ENCODE peak calls at places on chromosomes 5 and 9, in five cellular contexts. One of them, this sample, is unnamed.

GRCh38 chr5:84287964-84288363 is 96.7 kb downstream of the EDIL3 start:
- DNase-seq in stomach: no peak
- DNase-seq in lung: no peak
- DNase-seq in lower lobe of right lung: no peak
- DNase-seq in cardiac fibroblast: peak
- DNase-seq in this sample: peak

GRCh38 chr5:174446988-174447387 is 277.4 kb upstream of the MSX2 start:
- DNase-seq in stomach: no peak
- DNase-seq in lung: no peak
- DNase-seq in lower lobe of right lung: no peak
- DNase-seq in cardiac fibroblast: no peak
- DNase-seq in this sample: no peak

GRCh38 chr5:104024538-104024937 is 461.9 kb upstream of the NUDT12 start:
- DNase-seq in stomach: no peak
- DNase-seq in lung: no peak
- DNase-seq in lower lobe of right lung: no peak
- DNase-seq in cardiac fibroblast: no peak
- DNase-seq in this sample: no peak

GRCh38 chr9:34675048-34675714 is 12.7 kb upstream of the CCL27 start:
- DNase-seq in stomach: peak
- DNase-seq in lung: peak
- DNase-seq in lower lobe of right lung: peak
- DNase-seq in cardiac fibroblast: peak
- DNase-seq in this sample: no peak

GRCh38 chr9:128558431-128559310 is 6.3 kb downstream of the SPTAN1 start:
- DNase-seq in stomach: peak
- DNase-seq in lung: peak
- DNase-seq in lower lobe of right lung: peak
- DNase-seq in cardiac fibroblast: peak
- DNase-seq in this sample: peak

GRCh38 chr9:126934441-126934840 is 19.9 kb downstream of the RALGPS1 start:
- DNase-seq in stomach: no peak
- DNase-seq in lung: no peak
- DNase-seq in lower lobe of right lung: no peak
- DNase-seq in cardiac fibroblast: no peak
- DNase-seq in this sample: no peak

GRCh38 chr9:128715436-128715750 is 8.5 kb downstream of the ZDHHC12 start:
- DNase-seq in stomach: no peak
- DNase-seq in lung: no peak
- DNase-seq in lower lobe of right lung: peak
- DNase-seq in cardiac fibroblast: no peak
- DNase-seq in this sample: no peak

GRCh38 chr9:119667163-119667562 is 297.9 kb upstream of the BRINP1 start:
- DNase-seq in stomach: no peak
- DNase-seq in lung: no peak
- DNase-seq in lower lobe of right lung: no peak
- DNase-seq in cardiac fibroblast: no peak
- DNase-seq in this sample: no peak

GRCh38 chr5:56543431-56544385 is 271.6 kb upstream of the MAP3K1 start:
- DNase-seq in stomach: no peak
- DNase-seq in lung: no peak
- DNase-seq in lower lobe of right lung: no peak
- DNase-seq in cardiac fibroblast: no peak
- DNase-seq in this sample: no peak

GRCh38 chr5:72611111-72611724 is 104.0 kb upstream of the ZNF366 start:
- DNase-seq in stomach: peak
- DNase-seq in lung: peak
- DNase-seq in lower lobe of right lung: peak
- DNase-seq in cardiac fibroblast: peak
- DNase-seq in this sample: no peak

GRCh38 chr5:175889910-175890684 is 18.7 kb downstream of the CPLX2 start:
- DNase-seq in stomach: peak
- DNase-seq in lung: no peak
- DNase-seq in lower lobe of right lung: no peak
- DNase-seq in cardiac fibroblast: no peak
- DNase-seq in this sample: no peak

GRCh38 chr9:129032541-129033159 is 3.8 kb upstream of the MIGA2 start:
- DNase-seq in stomach: no peak
- DNase-seq in lung: no peak
- DNase-seq in lower lobe of right lung: no peak
- DNase-seq in cardiac fibroblast: no peak
- DNase-seq in this sample: no peak

GRCh38 chr9:100346836-100347235 is 5.9 kb downstream of the TEX10 start:
- DNase-seq in stomach: no peak
- DNase-seq in lung: no peak
- DNase-seq in lower lobe of right lung: no peak
- DNase-seq in cardiac fibroblast: peak
- DNase-seq in this sample: peak

GRCh38 chr9:7368410-7369292 is 430.9 kb downstream of the DMAC1 start:
- DNase-seq in stomach: no peak
- DNase-seq in lung: no peak
- DNase-seq in lower lobe of right lung: no peak
- DNase-seq in cardiac fibroblast: peak
- DNase-seq in this sample: peak

GRCh38 chr5:150457112-150457511 is 7.6 kb upstream of the RPS14 start:
- DNase-seq in stomach: no peak
- DNase-seq in lung: no peak
- DNase-seq in lower lobe of right lung: no peak
- DNase-seq in cardiac fibroblast: no peak
- DNase-seq in this sample: no peak

GRCh38 chr5:150457562-150458240 is 8.2 kb upstream of the RPS14 start:
- DNase-seq in stomach: no peak
- DNase-seq in lung: no peak
- DNase-seq in lower lobe of right lung: no peak
- DNase-seq in cardiac fibroblast: no peak
- DNase-seq in this sample: no peak

GRCh38 chr5:150461231-150461630 is 11.7 kb upstream of the RPS14 start:
- DNase-seq in stomach: no peak
- DNase-seq in lung: no peak
- DNase-seq in lower lobe of right lung: peak
- DNase-seq in cardiac fibroblast: no peak
- DNase-seq in this sample: no peak

GRCh38 chr5:150458819-150459557 is 9.4 kb upstream of the RPS14 start:
- DNase-seq in stomach: peak
- DNase-seq in lung: peak
- DNase-seq in lower lobe of right lung: peak
- DNase-seq in cardiac fibroblast: peak
- DNase-seq in this sample: no peak

GRCh38 chr5:150460781-150461180 is 11.2 kb upstream of the RPS14 start:
- DNase-seq in stomach: no peak
- DNase-seq in lung: no peak
- DNase-seq in lower lobe of right lung: no peak
- DNase-seq in cardiac fibroblast: no peak
- DNase-seq in this sample: no peak
- H3K4me3 ChIP-seq in stomach: no peak
- H3K4me3 ChIP-seq in lung: no peak
- H3K4me3 ChIP-seq in lower lobe of right lung: no peak
- H3K4me3 ChIP-seq in cardiac fibroblast: no peak
- H3K4me3 ChIP-seq in this sample: no peak

GRCh38 chr9:121550569-121551512 is 51.2 kb upstream of the GGTA1 start:
- DNase-seq in stomach: peak
- DNase-seq in lung: peak
- DNase-seq in lower lobe of right lung: peak
- DNase-seq in cardiac fibroblast: peak
- DNase-seq in this sample: no peak
- H3K4me3 ChIP-seq in stomach: peak
- H3K4me3 ChIP-seq in lung: no peak
- H3K4me3 ChIP-seq in lower lobe of right lung: peak
- H3K4me3 ChIP-seq in cardiac fibroblast: peak
- H3K4me3 ChIP-seq in this sample: peak

GRCh38 chr9:32385885-32386283 is 1.4 kb downstream of the ACO1 start:
- DNase-seq in stomach: no peak
- DNase-seq in lung: no peak
- DNase-seq in lower lobe of right lung: no peak
- DNase-seq in cardiac fibroblast: no peak
- DNase-seq in this sample: no peak

GRCh38 chr9:32385135-32385884 is 867 bp downstream of the ACO1 start:
- DNase-seq in stomach: no peak
- DNase-seq in lung: no peak
- DNase-seq in lower lobe of right lung: no peak
- DNase-seq in cardiac fibroblast: no peak
- DNase-seq in this sample: no peak

GRCh38 chr9:32384364-32385134 is at the start of gene ACO1:
- DNase-seq in stomach: peak
- DNase-seq in lung: peak
- DNase-seq in lower lobe of right lung: peak
- DNase-seq in cardiac fibroblast: peak
- DNase-seq in this sample: peak

GRCh38 chr9:32382582-32383320 is 1.7 kb upstream of the ACO1 start:
- DNase-seq in stomach: no peak
- DNase-seq in lung: no peak
- DNase-seq in lower lobe of right lung: no peak
- DNase-seq in cardiac fibroblast: no peak
- DNase-seq in this sample: no peak

GRCh38 chr9:32384002-32384363 is 460 bp upstream of the ACO1 start:
- DNase-seq in stomach: no peak
- DNase-seq in lung: no peak
- DNase-seq in lower lobe of right lung: no peak
- DNase-seq in cardiac fibroblast: no peak
- DNase-seq in this sample: no peak
- H3K4me3 ChIP-seq in stomach: peak
- H3K4me3 ChIP-seq in lung: peak
- H3K4me3 ChIP-seq in lower lobe of right lung: peak
- H3K4me3 ChIP-seq in cardiac fibroblast: peak
- H3K4me3 ChIP-seq in this sample: peak

GRCh38 chr9:70587143-70587710 is 172.8 kb upstream of the KLF9 start:
- DNase-seq in stomach: no peak
- DNase-seq in lung: no peak
- DNase-seq in lower lobe of right lung: no peak
- DNase-seq in cardiac fibroblast: peak
- DNase-seq in this sample: peak
- H3K4me3 ChIP-seq in stomach: no peak
- H3K4me3 ChIP-seq in lung: no peak
- H3K4me3 ChIP-seq in lower lobe of right lung: no peak
- H3K4me3 ChIP-seq in cardiac fibroblast: no peak
- H3K4me3 ChIP-seq in this sample: no peak

GRCh38 chr9:109781086-109781485 is 1.1 kb downstream of the PALM2AKAP2 start:
- DNase-seq in stomach: no peak
- DNase-seq in lung: no peak
- DNase-seq in lower lobe of right lung: no peak
- DNase-seq in cardiac fibroblast: peak
- DNase-seq in this sample: no peak
- H3K4me3 ChIP-seq in stomach: peak
- H3K4me3 ChIP-seq in lung: no peak
- H3K4me3 ChIP-seq in lower lobe of right lung: peak
- H3K4me3 ChIP-seq in cardiac fibroblast: peak
- H3K4me3 ChIP-seq in this sample: peak

This sample was measured in AG09309.